ENCODE peak calls at places on chromosomes 4 and X, in five cellular contexts. S, Q, U, E and T are unnamed samples.

GRCh38 chr4:5009796-5010195 is 9.5 kb downstream of the CYTL1 start:
- DNase-seq in S (no peak), Q (no peak), U (no peak), E (no peak), T (no peak)

GRCh38 chrX:102712967-102713677 is 874 bp downstream of the GPRASP2 start:
- DNase-seq in S (no peak), Q (peak), U (peak), E (no peak), T (peak)

GRCh38 chrX:97683256-97683655 is 799.5 kb downstream of the RPA4 start:
- DNase-seq in S (no peak), Q (no peak), U (no peak), E (no peak), T (no peak)

GRCh38 chr4:65670331-65671031 is at the start of gene EPHA5:
- DNase-seq in S (no peak), Q (peak), U (no peak), E (no peak), T (no peak)

GRCh38 chrX:110665636-110666035 is 130.0 kb downstream of the CHRDL1 start:
- DNase-seq in S (no peak), Q (peak), U (peak), E (no peak), T (no peak)

GRCh38 chrX:153526040-153526439 is 8.6 kb downstream of the ATP2B3 start:
- DNase-seq in S (no peak), Q (peak), U (no peak), E (no peak), T (no peak)

GRCh38 chrX:38816158-38816557 is 14.9 kb downstream of the MID1IP1 start:
- DNase-seq in S (no peak), Q (no peak), U (no peak), E (no peak), T (no peak)

GRCh38 chr4:122854444-122854843 is 27.8 kb downstream of the FGF2 start:
- DNase-seq in S (no peak), Q (no peak), U (no peak), E (no peak), T (no peak)

GRCh38 chrX:19743386-19743785 is 144.0 kb downstream of the SH3KBP1 start:
- DNase-seq in S (no peak), Q (no peak), U (no peak), E (peak), T (peak)

GRCh38 chr4:85512446-85513205 is 37.7 kb downstream of the ARHGAP24 start:
- DNase-seq in S (no peak), Q (no peak), U (no peak), E (no peak), T (no peak)

GRCh38 chr4:143358923-143359694 is 22.4 kb downstream of the GAB1 start:
- DNase-seq in S (no peak), Q (no peak), U (no peak), E (no peak), T (no peak)

GRCh38 chr4:154143720-154144119 is 347.9 kb downstream of the DCHS2 start:
- DNase-seq in S (no peak), Q (no peak), U (no peak), E (no peak), T (no peak)

GRCh38 chr4:175504316-175504715 is 307.7 kb downstream of the GPM6A start:
- DNase-seq in S (no peak), Q (no peak), U (no peak), E (no peak), T (no peak)

GRCh38 chr4:159029481-159029880 is 73.4 kb upstream of the RAPGEF2 start:
- DNase-seq in S (no peak), Q (no peak), U (no peak), E (no peak), T (no peak)

GRCh38 chr4:105022811-105023667 is 123.6 kb upstream of the TET2 start:
- DNase-seq in S (no peak), Q (no peak), U (no peak), E (no peak), T (no peak)

GRCh38 chr4:141019772-141020171 is 113.5 kb downstream of the RNF150 start:
- DNase-seq in S (no peak), Q (no peak), U (no peak), E (no peak), T (no peak)

GRCh38 chr4:141020801-141021261 is 112.4 kb downstream of the RNF150 start:
- DNase-seq in S (no peak), Q (no peak), U (no peak), E (no peak), T (no peak)

GRCh38 chr4:141011799-141012377 is 121.4 kb downstream of the RNF150 start:
- DNase-seq in S (no peak), Q (no peak), U (no peak), E (no peak), T (no peak)

GRCh38 chr4:141013899-141014298 is 119.4 kb downstream of the RNF150 start:
- DNase-seq in S (no peak), Q (no peak), U (no peak), E (no peak), T (no peak)

DNA sequence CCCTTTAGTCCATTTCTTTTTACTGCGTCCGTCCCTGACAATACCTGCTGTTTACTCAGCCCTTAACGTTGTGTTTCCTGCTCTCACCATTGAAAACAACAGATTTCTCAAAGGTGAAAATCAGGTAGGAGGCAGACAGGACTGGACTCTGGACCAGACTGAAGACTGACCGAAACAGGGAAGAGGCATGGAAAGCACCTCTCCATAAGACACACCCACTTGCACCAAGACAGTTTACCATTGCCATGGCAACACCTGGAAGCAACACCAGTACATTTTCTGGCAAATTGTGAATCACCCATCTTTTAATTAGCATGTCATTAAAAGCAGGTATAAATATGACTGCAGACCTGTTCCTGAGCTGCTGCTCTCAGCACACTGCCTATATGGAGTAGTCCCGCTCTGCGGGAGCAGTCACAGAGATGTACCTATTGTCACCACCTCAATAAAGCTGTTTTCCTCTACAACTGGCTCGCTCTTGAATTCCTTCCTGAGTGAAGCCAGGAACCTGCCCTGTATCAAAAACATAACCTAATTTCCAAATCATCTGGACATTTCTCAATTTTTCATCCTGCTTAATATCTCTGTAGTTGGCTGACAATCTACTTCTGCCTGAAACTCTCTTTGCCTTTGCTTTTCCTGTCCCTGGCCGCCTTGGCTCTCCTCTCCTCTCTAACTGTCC is 117.0 kb downstream of the RNF150 start:
- DNase-seq in S (no peak), Q (no peak), U (no peak), E (no peak), T (no peak)
- TF ChIP-seq TAF1 in S (no peak), Q (no peak), U (no peak), E (no peak), T (no peak)

DNA sequence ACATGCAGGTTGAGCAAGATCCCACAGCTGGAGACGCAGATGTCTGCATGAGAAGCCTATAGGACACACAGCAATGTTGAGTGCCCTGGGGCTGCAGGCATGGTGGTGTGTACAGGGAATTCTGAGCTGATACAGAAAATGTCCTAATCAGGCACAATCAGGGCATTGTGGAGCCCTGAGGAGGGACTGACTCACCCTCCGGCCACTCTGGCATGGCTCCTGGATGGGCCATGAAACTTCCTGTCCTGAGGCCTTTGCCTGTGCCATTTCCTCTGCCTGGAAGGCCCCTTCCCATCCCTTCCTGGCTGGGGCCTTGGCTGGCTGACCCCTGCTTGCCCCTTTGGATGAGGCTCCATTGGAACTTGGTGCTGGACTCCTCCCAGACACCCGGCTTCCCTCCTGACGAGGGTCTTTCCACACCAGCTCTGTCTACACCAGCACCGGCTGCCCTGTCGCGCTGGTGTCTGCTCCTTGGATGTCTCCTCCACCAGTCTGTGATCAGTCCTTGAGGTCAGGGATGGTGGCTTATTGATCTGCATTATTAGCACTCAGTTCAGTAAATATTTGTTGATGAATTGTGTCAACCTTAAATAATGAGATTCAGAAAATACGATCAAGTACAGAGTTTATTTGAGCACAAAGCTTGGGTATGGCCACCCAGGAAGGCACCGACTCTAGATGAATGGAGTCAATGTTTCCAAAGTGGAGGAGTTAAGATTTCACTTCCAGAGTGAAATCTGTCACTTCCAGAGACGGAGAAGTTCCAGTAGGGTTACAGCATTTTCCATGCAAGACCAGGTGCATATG is 16.8 kb upstream of the AFAP1 start:
- DNase-seq in S (no peak), Q (peak), U (no peak), E (no peak), T (no peak)
- TF ChIP-seq POLR2AphosphoS5 in S (no peak), Q (no peak), U (no peak), E (no peak), T (no peak)

GRCh38 chr4:169840554-169840953 is 82.8 kb upstream of the HPF1 start:
- DNase-seq in S (no peak), Q (no peak), U (no peak), E (no peak), T (no peak)
- TF ChIP-seq TAF1 in S (no peak), Q (no peak), U (no peak), E (no peak), T (no peak)

GRCh38 chr4:55396305-55397023 is 707 bp downstream of the TMEM165 start:
- DNase-seq in S (peak), Q (peak), U (peak), E (no peak), T (peak)
- TF ChIP-seq POLR2AphosphoS5 in S (no peak), Q (no peak), U (no peak), E (no peak), T (no peak)